ENCODE peak calls at places on chromosome 22, in eight cellular contexts. C is PC-3, O is fibroblast of mammary gland, A is astrocyte, N is stomach, R is A549, H is fibroblast of the aortic adventitia, G is HFF-Myc. Y is an unnamed sample.

GRCh38 chr22:49092751-49093150 is 734.9 kb downstream of the BRD1 start:
- DNase-seq in C (no peak), O (no peak), A (no peak), N (no peak), R (no peak), H (no peak), G (no peak), Y (no peak)

GRCh38 chr22:47474464-47474863 is 712.0 kb downstream of the TBC1D22A start:
- DNase-seq in C (no peak), O (no peak), A (no peak), N (no peak), R (no peak), H (no peak), G (no peak), Y (peak; percentile 2)

GRCh38 chr22:37459211-37459610 is 27.0 kb downstream of the MFNG start:
- DNase-seq in C (no peak), O (no peak), A (no peak), N (peak; percentile 42), R (no peak), H (peak; percentile 16), G (no peak), Y (no peak)

GRCh38 chr22:39405346-39406085 is 5.9 kb downstream of the TAB1 start:
- DNase-seq in C (no peak), O (peak; percentile 89), A (peak; percentile 81), N (no peak), R (no peak), H (peak; percentile 68), G (no peak), Y (peak; percentile 77)

GRCh38 chr22:40116496-40117200 is 61.1 kb upstream of the TNRC6B start:
- DNase-seq in C (no peak), O (no peak), A (no peak), N (no peak), R (no peak), H (no peak), G (no peak), Y (no peak)

GRCh38 chr22:40651057-40651456 is 14.5 kb upstream of the MRTFA start:
- DNase-seq in C (no peak), O (no peak), A (no peak), N (no peak), R (no peak), H (no peak), G (no peak), Y (no peak)

GRCh38 chr22:45212992-45213751 is 27.5 kb downstream of the KIAA0930 start:
- DNase-seq in C (no peak), O (peak; percentile 87), A (peak; percentile 69), N (no peak), R (no peak), H (peak; percentile 70), G (no peak), Y (peak; percentile 80)

GRCh38 chr22:43109921-43110443 is 568 bp upstream of the BIK start:
- DNase-seq in C (no peak), O (no peak), A (no peak), N (no peak), R (no peak), H (no peak), G (no peak), Y (no peak)

GRCh38 chr22:30305519-30305905 is 16.2 kb upstream of the CASTOR1 start:
- DNase-seq in C (no peak), O (peak; percentile 42), A (no peak), N (peak; percentile 62), R (no peak), H (peak; percentile 45), G (no peak), Y (peak; percentile 56)

GRCh38 chr22:31613286-31613903 is 48.6 kb downstream of the PISD start:
- DNase-seq in C (no peak), O (no peak), A (no peak), N (no peak), R (no peak), H (no peak), G (no peak), Y (no peak)

GRCh38 chr22:38737302-38738060 is 18.3 kb downstream of the SUN2 start:
- DNase-seq in C (peak; percentile 47), O (peak; percentile 21), A (no peak), N (no peak), R (no peak), H (no peak), G (no peak), Y (no peak)

GRCh38 chr22:45083659-45084305 is 74.0 kb upstream of the PHF21B start:
- DNase-seq in C (peak; percentile 76), O (peak; percentile 89), A (peak; percentile 80), N (no peak), R (no peak), H (peak; percentile 64), G (peak; percentile 35), Y (peak; percentile 30)

GRCh38 chr22:23522642-23523251 is 57.3 kb downstream of the IGLL1 start:
- DNase-seq in C (peak; percentile 5), O (no peak), A (no peak), N (no peak), R (no peak), H (peak; percentile 8), G (no peak), Y (peak; percentile 19)
- H3K4me3 ChIP-seq in C (peak overlapping the region; percentile 68), O (no peak overlapping the region), A (no peak overlapping the region), N (peak overlapping the region; percentile 47), R (no peak overlapping the region), H (no peak overlapping the region), G (no peak overlapping the region), Y (no peak overlapping the region)

GRCh38 chr22:26589845-26590524 is at the start of gene TPST2:
- DNase-seq in C (peak; percentile 70), O (peak; percentile 49), A (peak; percentile 32), N (peak; percentile 83), R (peak; percentile 33), H (peak; percentile 56), G (no peak), Y (peak; percentile 79)
- TF ChIP-seq CTCF in C (no peak), O (no peak), A (no peak), N (no peak), R (no peak), H (no peak), G (no peak), Y (no peak)

DNA sequence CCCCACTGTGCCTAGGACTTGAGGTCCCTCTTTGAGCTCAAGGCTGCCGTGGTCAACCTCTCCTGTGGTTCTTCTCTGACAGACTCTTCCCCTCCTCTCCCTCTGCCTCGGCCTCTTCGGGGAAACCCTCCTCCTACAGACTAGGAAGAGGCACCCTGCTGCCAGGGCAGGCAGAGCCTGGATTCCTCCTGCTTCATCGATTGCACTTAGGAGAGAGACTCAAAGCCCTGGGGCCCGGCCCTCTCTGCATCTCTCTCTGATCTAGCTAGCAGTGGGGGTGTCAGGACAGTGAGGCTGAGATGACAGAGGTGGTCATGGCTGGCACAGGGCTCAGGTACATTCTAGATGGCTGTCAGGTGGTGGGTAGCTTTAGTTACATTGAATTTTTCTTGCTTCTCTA is 63.6 kb upstream of the EMID1 start:
- DNase-seq in C (no peak), O (no peak), A (no peak), N (no peak), R (no peak), H (no peak), G (no peak), Y (no peak)
- H3K4me3 ChIP-seq in C (no peak overlapping the region), O (no peak overlapping the region), A (no peak overlapping the region), N (no peak overlapping the region), R (no peak overlapping the region), H (no peak overlapping the region), G (no peak overlapping the region), Y (no peak overlapping the region)

GRCh38 chr22:20803696-20804324 is 29.9 kb downstream of the SERPIND1 start:
- DNase-seq in C (peak; percentile 35), O (peak; percentile 41), A (no peak), N (peak; percentile 40), R (peak; percentile 22), H (peak; percentile 31), G (peak; percentile 7), Y (peak; percentile 50)
- TF ChIP-seq CTCF in C (peak; percentile 69), O (peak; percentile 51), A (peak; percentile 42), N (peak; percentile 20), R (peak; percentile 51), H (peak; percentile 52), G (peak; percentile 68), Y (peak; percentile 70)

GRCh38 chr22:28500005-28500404 is 179.6 kb downstream of the TTC28 start:
- DNase-seq in C (no peak), O (no peak), A (no peak), N (no peak), R (no peak), H (no peak), G (no peak), Y (no peak)

GRCh38 chr22:28506207-28506606 is 173.4 kb downstream of the TTC28 start:
- DNase-seq in C (no peak), O (no peak), A (no peak), N (no peak), R (no peak), H (no peak), G (no peak), Y (no peak)

GRCh38 chr22:28505416-28506156 is 174.1 kb downstream of the TTC28 start:
- DNase-seq in C (no peak), O (no peak), A (no peak), N (no peak), R (no peak), H (peak; percentile 8), G (no peak), Y (no peak)
- H3K4me3 ChIP-seq in C (no peak overlapping the region), O (no peak overlapping the region), A (no peak overlapping the region), N (no peak overlapping the region), R (no peak overlapping the region), H (no peak overlapping the region), G (no peak overlapping the region), Y (no peak overlapping the region)

GRCh38 chr22:41966607-41967240 is 2.5 kb upstream of the SEPTIN3 start:
- DNase-seq in C (peak; percentile 80), O (peak; percentile 92), A (peak; percentile 75), N (peak; percentile 38), R (peak; percentile 15), H (peak; percentile 86), G (peak; percentile 65), Y (peak; percentile 86)
- TF ChIP-seq CTCF in C (peak; percentile 66), O (peak; percentile 41), A (peak; percentile 35), N (peak; percentile 6), R (peak; percentile 23), H (peak; percentile 31), G (peak; percentile 41), Y (peak; percentile 60)

DNA sequence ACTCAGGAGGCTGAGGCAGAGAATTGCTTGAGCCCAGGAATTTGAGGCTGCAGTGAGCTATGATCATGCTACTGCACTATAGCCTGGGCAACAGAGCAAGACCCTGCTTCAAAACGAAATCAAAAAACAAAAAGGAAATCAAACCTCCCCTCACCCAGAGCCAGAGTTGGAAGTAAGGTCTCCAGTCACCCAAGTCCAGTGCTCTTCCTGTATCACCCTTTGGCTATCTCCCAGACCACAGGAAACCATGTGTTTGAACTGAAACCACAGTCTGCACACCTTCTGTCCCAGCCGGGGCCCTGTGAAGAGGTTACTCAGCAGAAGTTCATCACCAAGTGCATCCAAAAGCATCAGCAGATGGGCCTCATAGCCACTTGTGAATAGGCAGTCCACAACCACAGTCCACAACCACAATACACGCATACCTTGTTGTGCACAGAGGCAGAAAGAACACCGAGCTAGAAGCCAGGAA is 4.6 kb downstream of the MYH9 start:
- DNase-seq in C (peak; percentile 87), O (peak; percentile 94), A (peak; percentile 98), N (peak; percentile 68), R (no peak), H (peak; percentile 64), G (peak; percentile 83), Y (peak; percentile 94)
- H3K4me3 ChIP-seq in C (peak overlapping the region; percentile 5), O (no peak overlapping the region), A (peak overlapping the region; percentile 43), N (peak overlapping the region; percentile 7), R (no peak overlapping the region), H (no peak overlapping the region), G (no peak overlapping the region), Y (peak overlapping the region; percentile 41)